ENCODE peak calls at places on chromosomes 1 and 21, in seven cellular contexts. T is stomach, X is RWPE1, E is PC-3, S is vagina, Z is sigmoid colon, O is lower lobe of right lung. W is an unnamed sample.

GRCh38 chr1:74586253-74586897 is 74.0 kb upstream of the LRRC53 start:
- DNase-seq in T (no peak), X (no peak), E (no peak), S (no peak), Z (no peak), O (no peak), W (no peak)

GRCh38 chr1:66365628-66366027 is 168.3 kb upstream of the SGIP1 start:
- DNase-seq in T (no peak), X (no peak), E (no peak), S (no peak), Z (no peak), O (no peak), W (no peak)

GRCh38 chr1:11272842-11273594 is at the start of gene UBIAD1:
- DNase-seq in T (peak), X (peak), E (peak), S (no peak), Z (peak), O (peak), W (peak)

GRCh38 chr1:84299536-84300260 is 1.8 kb upstream of the SAMD13 start:
- DNase-seq in T (no peak), X (no peak), E (no peak), S (no peak), Z (no peak), O (no peak), W (no peak)

GRCh38 chr1:240309804-240310203 is 218.1 kb downstream of the FMN2 start:
- DNase-seq in T (no peak), X (no peak), E (no peak), S (no peak), Z (no peak), O (no peak), W (no peak)

GRCh38 chr1:228987736-228988506 is 252.6 kb downstream of the RHOU start:
- DNase-seq in T (no peak), X (no peak), E (no peak), S (peak), Z (no peak), O (no peak), W (no peak)

GRCh38 chr1:207789792-207790787 is 38.2 kb downstream of the CD46 start:
- DNase-seq in T (no peak), X (no peak), E (peak), S (no peak), Z (no peak), O (no peak), W (no peak)

GRCh38 chr1:110060034-110060661 is 10.3 kb downstream of the ALX3 start:
- DNase-seq in T (peak), X (peak), E (peak), S (no peak), Z (no peak), O (peak), W (no peak)

GRCh38 chr1:52400131-52400530 is 4.1 kb downstream of the ORC1 start:
- DNase-seq in T (no peak), X (no peak), E (peak), S (no peak), Z (no peak), O (no peak), W (no peak)

GRCh38 chr1:46134660-46135331 is 2.4 kb upstream of the PIK3R3 start:
- DNase-seq in T (no peak), X (peak), E (peak), S (no peak), Z (no peak), O (no peak), W (no peak)

GRCh38 chr1:51088474-51088873 is 13.6 kb upstream of the C1orf185 start:
- DNase-seq in T (no peak), X (peak), E (peak), S (no peak), Z (no peak), O (no peak), W (no peak)

GRCh38 chr1:61743432-61743705 is 1.1 kb downstream of the PATJ start:
- DNase-seq in T (no peak), X (no peak), E (no peak), S (no peak), Z (peak), O (no peak), W (no peak)

GRCh38 chr21:34912022-34912933 is 136.8 kb downstream of the RUNX1 start:
- DNase-seq in T (no peak), X (no peak), E (peak), S (no peak), Z (no peak), O (no peak), W (no peak)

GRCh38 chr1:12457771-12458170 is 160.2 kb downstream of the DHRS3 start:
- DNase-seq in T (no peak), X (no peak), E (no peak), S (no peak), Z (peak), O (no peak), W (no peak)

GRCh38 chr1:117396636-117397035 is 29.4 kb downstream of the MAN1A2 start:
- DNase-seq in T (no peak), X (no peak), E (no peak), S (no peak), Z (no peak), O (no peak), W (no peak)

GRCh38 chr21:32238063-32238462 is 40.8 kb downstream of the MIS18A start:
- DNase-seq in T (no peak), X (no peak), E (no peak), S (no peak), Z (no peak), O (no peak), W (no peak)
- H3K27ac ChIP-seq in T (no peak), X (no peak), E (no peak), S (no peak), Z (no peak), O (no peak), W (no peak)

GRCh38 chr1:3285341-3285740 is 169.1 kb upstream of the ARHGEF16 start:
- DNase-seq in T (no peak), X (no peak), E (no peak), S (no peak), Z (no peak), O (no peak), W (no peak)
- H3K27ac ChIP-seq in T (peak), X (no peak), E (no peak), S (no peak), Z (no peak), O (no peak), W (no peak)

GRCh38 chr1:40034869-40035268 is 5.7 kb upstream of the CAP1 start:
- DNase-seq in T (no peak), X (no peak), E (no peak), S (no peak), Z (no peak), O (no peak), W (no peak)
- H3K27ac ChIP-seq in T (no peak), X (no peak), E (no peak), S (no peak), Z (peak), O (peak), W (no peak)

GRCh38 chr1:150678988-150679387 is 18.0 kb downstream of the GOLPH3L start:
- DNase-seq in T (no peak), X (no peak), E (no peak), S (no peak), Z (no peak), O (no peak), W (no peak)

DNA sequence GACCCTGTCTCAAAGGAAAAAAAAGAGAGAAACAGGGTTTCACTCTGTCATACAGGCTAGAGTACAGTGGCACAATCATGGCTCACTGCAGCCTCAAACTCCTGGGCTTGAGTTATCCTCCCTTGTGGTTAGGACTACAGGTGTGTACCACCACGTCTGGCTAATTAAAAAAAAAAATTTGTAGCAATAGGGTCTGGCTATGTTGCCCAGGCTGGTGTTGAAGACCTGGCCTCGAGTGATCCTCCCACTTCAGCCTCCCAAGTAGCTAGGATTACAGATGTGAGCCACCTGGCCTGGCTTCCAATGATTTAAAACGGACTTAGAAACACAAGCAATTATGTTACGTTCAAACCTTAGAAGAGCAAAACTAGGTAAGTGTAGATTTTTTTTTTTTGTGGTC is 22.1 kb downstream of the GOLPH3L start:
- DNase-seq in T (no peak), X (no peak), E (no peak), S (no peak), Z (no peak), O (no peak), W (no peak)
- H3K27ac ChIP-seq in T (no peak), X (no peak), E (no peak), S (no peak), Z (no peak), O (no peak), W (no peak)

GRCh38 chr1:42947965-42948732 is 10.5 kb downstream of the SLC2A1 start:
- DNase-seq in T (no peak), X (no peak), E (no peak), S (no peak), Z (no peak), O (no peak), W (no peak)

GRCh38 chr1:42947137-42947536 is 11.5 kb downstream of the SLC2A1 start:
- DNase-seq in T (no peak), X (no peak), E (no peak), S (no peak), Z (no peak), O (no peak), W (no peak)

GRCh38 chr1:42950146-42950480 is 8.6 kb downstream of the SLC2A1 start:
- DNase-seq in T (no peak), X (no peak), E (peak), S (no peak), Z (no peak), O (no peak), W (no peak)

GRCh38 chr1:42951588-42951987 is 7.1 kb downstream of the SLC2A1 start:
- DNase-seq in T (no peak), X (no peak), E (no peak), S (no peak), Z (no peak), O (no peak), W (no peak)

GRCh38 chr1:42949312-42950145 is 9.1 kb downstream of the SLC2A1 start:
- DNase-seq in T (no peak), X (no peak), E (no peak), S (no peak), Z (no peak), O (no peak), W (no peak)
- H3K27ac ChIP-seq in T (peak), X (peak), E (peak), S (no peak), Z (no peak), O (no peak), W (no peak)

GRCh38 chr1:212450331-212450881 is 17.7 kb downstream of the NENF start:
- DNase-seq in T (no peak), X (no peak), E (no peak), S (no peak), Z (peak), O (no peak), W (no peak)
- H3K27ac ChIP-seq in T (no peak), X (no peak), E (no peak), S (no peak), Z (no peak), O (no peak), W (no peak)

GRCh38 chr1:156154317-156154749 is 948 bp downstream of the SEMA4A start:
- DNase-seq in T (peak), X (no peak), E (no peak), S (no peak), Z (no peak), O (peak), W (no peak)
- H3K27ac ChIP-seq in T (peak), X (no peak), E (no peak), S (peak), Z (no peak), O (peak), W (no peak)

GRCh38 chr1:1989759-1990158 is 13.8 kb downstream of the CFAP74 start:
- DNase-seq in T (no peak), X (no peak), E (no peak), S (no peak), Z (no peak), O (no peak), W (no peak)

GRCh38 chr1:1987142-1987510 is 16.5 kb downstream of the CFAP74 start:
- DNase-seq in T (no peak), X (no peak), E (no peak), S (no peak), Z (no peak), O (no peak), W (no peak)

GRCh38 chr1:1989102-1989542 is 14.5 kb downstream of the CFAP74 start:
- DNase-seq in T (no peak), X (no peak), E (no peak), S (no peak), Z (no peak), O (no peak), W (no peak)

GRCh38 chr1:1986451-1987141 is 17.0 kb downstream of the CFAP74 start:
- DNase-seq in T (no peak), X (no peak), E (no peak), S (no peak), Z (no peak), O (no peak), W (no peak)

DNA sequence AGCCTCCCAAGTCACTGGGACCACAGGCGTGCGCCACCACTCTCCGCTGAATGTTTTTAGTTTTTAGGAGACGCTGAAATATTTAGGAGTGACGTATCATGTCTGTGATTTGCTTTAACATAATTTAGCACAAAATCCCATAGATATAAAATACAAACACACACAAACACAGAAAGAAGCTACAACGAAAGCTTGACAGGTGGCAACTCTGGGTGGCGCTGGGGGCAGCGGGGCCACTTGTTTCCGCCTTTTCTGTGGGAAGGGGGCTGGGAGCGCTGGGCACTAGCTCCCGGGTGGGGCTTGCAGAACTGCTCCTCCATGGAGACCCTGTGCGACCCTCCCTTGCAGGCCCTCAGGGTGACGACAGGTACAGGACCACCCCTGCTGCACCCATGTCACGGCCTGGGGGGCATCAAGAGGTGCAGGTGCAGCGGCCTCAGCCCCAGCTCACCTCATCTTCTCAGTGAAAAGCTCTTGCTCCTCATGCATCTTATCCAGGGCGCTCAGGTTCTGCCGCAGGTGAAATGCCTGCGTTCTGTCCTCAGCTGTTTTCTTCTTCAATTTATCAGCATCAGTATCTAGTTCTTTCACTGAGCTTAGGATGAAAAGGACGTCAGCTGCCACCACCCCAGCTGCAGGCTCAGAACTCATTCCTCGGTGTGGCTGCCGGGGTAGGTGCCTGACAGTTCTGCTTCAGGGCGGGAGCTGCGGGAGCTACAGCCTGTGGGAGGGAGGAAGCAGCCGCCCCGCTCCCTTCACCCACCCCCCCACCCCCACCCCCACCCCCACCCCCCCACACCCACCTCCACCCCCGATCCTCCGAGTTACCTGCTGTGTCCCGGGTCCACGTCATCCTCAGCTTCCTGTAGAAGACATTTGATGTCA is 15.3 kb downstream of the CFAP74 start:
- DNase-seq in T (no peak), X (no peak), E (no peak), S (no peak), Z (no peak), O (no peak), W (no peak)
- H3K27ac ChIP-seq in T (no peak), X (no peak), E (no peak), S (no peak), Z (no peak), O (no peak), W (no peak)

DNA sequence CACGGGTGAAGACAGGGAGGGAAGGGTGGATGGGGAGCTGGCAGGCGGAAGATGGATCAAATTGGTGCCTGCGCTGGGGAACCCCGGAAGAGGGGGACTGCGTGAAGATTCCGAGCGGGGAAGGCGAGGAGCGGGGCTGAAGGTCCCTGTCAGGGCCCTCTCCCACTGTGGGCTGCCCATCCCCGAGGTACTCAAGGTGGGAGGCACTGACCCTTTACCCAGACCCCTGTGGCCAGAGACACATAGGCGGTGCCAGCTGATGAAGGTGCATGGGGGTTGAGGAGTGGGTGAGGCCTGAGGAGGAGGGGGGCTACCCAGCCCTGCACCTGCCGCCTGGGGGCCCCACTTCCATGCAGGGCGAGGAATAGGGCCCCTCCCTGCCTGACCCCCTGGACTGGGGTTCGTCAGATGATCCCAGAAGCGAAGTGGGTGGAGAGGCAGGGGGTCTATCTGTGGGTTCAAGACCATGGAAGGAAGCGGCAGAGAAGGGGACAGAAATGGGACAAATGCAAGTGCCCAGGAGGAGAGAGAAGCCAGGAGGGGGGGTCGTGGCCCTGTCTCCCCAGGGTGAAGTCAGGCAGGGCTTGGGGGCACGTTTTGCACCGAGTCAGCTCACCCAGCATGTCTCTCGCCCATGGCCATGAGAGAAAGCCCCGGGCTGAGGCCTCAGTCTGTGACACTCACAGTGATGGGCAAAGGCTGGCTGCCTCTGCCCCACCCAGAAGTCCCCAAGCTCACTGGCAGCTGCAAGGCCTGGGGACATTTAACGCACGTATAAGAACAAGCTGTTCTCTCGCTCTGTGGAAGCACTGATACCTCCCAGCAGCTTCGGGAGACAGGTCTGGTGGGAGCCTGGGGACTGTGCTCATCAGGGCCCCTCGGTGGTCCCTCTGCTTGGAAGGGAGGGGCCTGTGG is 7.0 kb upstream of the MMEL1 start:
- DNase-seq in T (peak), X (no peak), E (no peak), S (no peak), Z (no peak), O (no peak), W (no peak)
- H3K27ac ChIP-seq in T (no peak), X (peak), E (no peak), S (no peak), Z (no peak), O (no peak), W (no peak)

GRCh38 chr1:21903638-21904474 is 33.3 kb downstream of the HSPG2 start:
- DNase-seq in T (no peak), X (no peak), E (no peak), S (no peak), Z (peak), O (no peak), W (no peak)
- H3K27ac ChIP-seq in T (peak), X (peak), E (no peak), S (peak), Z (peak), O (peak), W (no peak)

W was measured in SK-N-MC.